ENCODE peak calls at places on chromosome 9, in ten cellular contexts. O is activated gamma-delta T cell treated with Interleukin-2 at 50 U/mL for 16 hours, Q is heart right ventricle, F is dorsolateral prefrontal cortex, L is transverse colon, E is aorta, J is GM03348, I is upper lobe of right lung, B is fibroblast of mammary gland, V is tibial nerve. W is an unnamed sample.

GRCh38 chr9:126436545-126437269 is 110.1 kb downstream of the MVB12B start:
- DNase-seq in Q (no peak), J (peak; percentile 44), O (no peak), L (no peak), B (no peak), I (no peak), V (no peak), E (no peak), F (no peak), W (no peak)

GRCh38 chr9:116361558-116361957 is 208.0 kb downstream of the PAPPA start:
- DNase-seq in J (no peak), Q (no peak), I (no peak), F (no peak), B (no peak), V (no peak), O (no peak), L (no peak), E (no peak), W (no peak)

GRCh38 chr9:126171641-126172040 is 155.0 kb upstream of the MVB12B start:
- DNase-seq in B (no peak), I (no peak), E (no peak), V (no peak), Q (no peak), L (no peak), O (no peak), J (no peak), F (no peak), W (no peak)

GRCh38 chr9:108180511-108180910 is 675.3 kb downstream of the ACTL7B start:
- DNase-seq in Q (no peak), I (no peak), J (no peak), B (no peak), L (peak; percentile 23), O (no peak), E (no peak), V (no peak), F (no peak), W (no peak)

GRCh38 chr9:7879551-7880245 is 80.1 kb upstream of the DMAC1 start:
- DNase-seq in B (peak; percentile 18), E (no peak), O (peak; percentile 36), Q (no peak), F (no peak), L (no peak), J (no peak), V (no peak), I (no peak), W (no peak)

GRCh38 chr9:101636247-101636646 is 41.5 kb upstream of the PPP3R2 start:
- DNase-seq in E (no peak), I (no peak), L (no peak), F (no peak), V (no peak), J (no peak), Q (no peak), B (no peak), O (no peak), W (no peak)

GRCh38 chr9:103068666-103069207 is 73.6 kb downstream of the CYLC2 start:
- DNase-seq in F (no peak), B (no peak), O (no peak), V (no peak), I (no peak), Q (no peak), J (no peak), E (no peak), L (no peak), W (no peak)

GRCh38 chr9:136671646-136672430 is 9.1 kb downstream of the EGFL7 start:
- DNase-seq in F (no peak), J (peak; percentile 82), L (no peak), V (peak; percentile 40), Q (no peak), I (no peak), E (no peak), O (peak; percentile 30), B (no peak), W (peak; percentile 86)

GRCh38 chr9:136014928-136015633 is 53.9 kb upstream of the UBAC1 start:
- DNase-seq in L (peak; percentile 6), O (no peak), I (peak; percentile 53), F (peak; percentile 6), J (no peak), E (peak; percentile 38), V (no peak), B (no peak), Q (no peak), W (peak; percentile 9)

GRCh38 chr9:91746904-91747303 is 203.1 kb downstream of the ROR2 start:
- DNase-seq in O (no peak), F (no peak), B (peak; percentile 82), L (no peak), Q (no peak), E (no peak), I (no peak), V (no peak), J (no peak), W (no peak)

GRCh38 chr9:7491641-7492040 is 307.9 kb downstream of the DMAC1 start:
- DNase-seq in B (no peak), L (peak; percentile 13), O (no peak), I (no peak), E (no peak), F (no peak), Q (no peak), J (no peak), V (no peak), W (no peak)

GRCh38 chr9:111356567-111357244 is 26.7 kb upstream of the OR2K2 start:
- DNase-seq in V (no peak), O (no peak), I (no peak), B (peak; percentile 94), E (no peak), J (peak; percentile 85), Q (no peak), L (no peak), F (no peak), W (no peak)

GRCh38 chr9:131523451-131524435 is 7.3 kb downstream of the UCK1 start:
- DNase-seq in J (no peak), E (no peak), B (no peak), F (no peak), L (no peak), V (no peak), I (no peak), O (no peak), Q (no peak), W (no peak)

GRCh38 chr9:119761737-119762136 is 392.5 kb upstream of the BRINP1 start:
- DNase-seq in E (no peak), B (no peak), L (no peak), I (no peak), F (no peak), V (no peak), J (no peak), Q (no peak), O (no peak), W (no peak)

GRCh38 chr9:36163840-36164175 is 5.4 kb upstream of the CCIN start:
- DNase-seq in Q (no peak), L (no peak), F (no peak), B (peak; percentile 81), J (peak; percentile 59), V (no peak), O (no peak), E (no peak), I (no peak), W (no peak)

GRCh38 chr9:137607141-137607857 is 1.8 kb downstream of the ARRDC1 start:
- DNase-seq in J (peak; percentile 24), I (peak; percentile 75), E (no peak), V (no peak), L (no peak), O (no peak), Q (no peak), B (no peak), F (no peak), W (no peak)

GRCh38 chr9:21326526-21327139 is 8.6 kb downstream of the KLHL9 start:
- DNase-seq in I (no peak), B (peak; percentile 59), J (peak; percentile 38), O (no peak), Q (no peak), F (no peak), V (no peak), E (no peak), L (no peak), W (no peak)

GRCh38 chr9:107024193-107024592 is 161.2 kb downstream of the ZNF462 start:
- DNase-seq in V (no peak), F (no peak), I (no peak), Q (no peak), L (no peak), B (no peak), O (no peak), E (no peak), J (no peak), W (no peak)

GRCh38 chr9:69645488-69645887 is 26.7 kb downstream of the APBA1 start:
- DNase-seq in Q (no peak), I (peak; percentile 85), O (no peak), B (no peak), F (peak; percentile 34), L (peak; percentile 56), E (no peak), V (no peak), J (no peak), W (no peak)